ENCODE peak calls at places on chromosomes 12 and 14, in five cellular contexts. W, Z, S, I and B are unnamed samples.

GRCh38 chr14:47044841-47045240 is 393.3 kb upstream of the RPL10L start:
- DNase-seq in W (no peak), Z (no peak), S (no peak), I (no peak), B (no peak)

GRCh38 chr12:2795291-2796186 is 769 bp downstream of the FKBP4 start:
- DNase-seq in W (peak; percentile 56), Z (peak; percentile 86), S (peak; percentile 91), I (peak; percentile 77), B (peak; percentile 75)

GRCh38 chr12:113478351-113479011 is 6.8 kb upstream of the LHX5 start:
- DNase-seq in W (no peak), Z (no peak), S (no peak), I (no peak), B (no peak)

GRCh38 chr12:20063116-20063515 is 305.2 kb upstream of the PDE3A start:
- DNase-seq in W (no peak), Z (no peak), S (no peak), I (no peak), B (no peak)

GRCh38 chr12:50026691-50027090 is 1.4 kb upstream of the RACGAP1 start:
- DNase-seq in W (no peak), Z (no peak), S (no peak), I (no peak), B (no peak)

GRCh38 chr12:115752913-115753726 is 524.4 kb downstream of the MED13L start:
- DNase-seq in W (peak; percentile 48), Z (peak; percentile 21), S (peak; percentile 36), I (peak; percentile 36), B (peak; percentile 16)

GRCh38 chr14:31893156-31893813 is 183.8 kb upstream of the ARHGAP5 start:
- DNase-seq in W (no peak), Z (no peak), S (no peak), I (no peak), B (no peak)

GRCh38 chr12:57385586-57385985 is 45.3 kb downstream of the R3HDM2 start:
- DNase-seq in W (no peak), Z (no peak), S (no peak), I (no peak), B (no peak)

GRCh38 chr12:62724947-62725447 is 210.0 kb downstream of the PPM1H start:
- DNase-seq in W (peak; percentile 84), Z (peak; percentile 30), S (peak; percentile 34), I (peak; percentile 56), B (peak; percentile 32)

GRCh38 chr14:30855345-30856037 is 18.9 kb upstream of the COCH start:
- DNase-seq in W (no peak), Z (no peak), S (no peak), I (no peak), B (no peak)

GRCh38 chr12:105281694-105282049 is 45.7 kb upstream of the APPL2 start:
- DNase-seq in W (no peak), Z (no peak), S (no peak), I (no peak), B (no peak)

GRCh38 chr14:91980157-91980556 is 32.7 kb upstream of the FBLN5 start:
- DNase-seq in W (no peak), Z (no peak), S (no peak), I (no peak), B (peak; percentile 34)

GRCh38 chr12:93090768-93091172 is 161.7 kb upstream of the EEA1 start:
- DNase-seq in W (no peak), Z (no peak), S (no peak), I (no peak), B (no peak)

DNA sequence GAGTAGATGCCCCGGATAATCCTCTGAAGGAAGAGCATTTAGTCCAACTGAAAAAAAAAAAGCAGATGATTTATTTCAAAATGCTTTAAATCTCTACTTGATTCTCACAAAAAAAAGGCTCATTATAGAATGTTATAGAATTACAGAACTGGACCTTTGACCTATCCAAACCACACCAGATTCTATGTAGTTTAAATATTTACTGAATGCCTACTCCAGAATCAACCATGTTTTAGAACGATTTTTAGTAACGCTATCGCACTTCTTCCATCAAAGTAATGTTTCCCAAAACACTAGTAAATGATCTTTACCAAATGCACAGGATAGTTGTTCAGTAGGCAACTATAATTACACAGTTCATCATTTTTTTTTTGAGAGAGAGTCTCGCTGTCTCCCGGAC is 2.6 kb downstream of the RPS29 start:
- DNase-seq in W (no peak), Z (no peak), S (no peak), I (no peak), B (no peak)
- TF ChIP-seq POLR2A in W (no peak), Z (no peak), S (no peak), I (no peak), B (no peak)

GRCh38 chr12:95216704-95217376 is 427 bp downstream of the FGD6 start:
- DNase-seq in W (no peak), Z (no peak), S (no peak), I (no peak), B (peak; percentile 59)

GRCh38 chr12:95215925-95216324 is 1.3 kb downstream of the FGD6 start:
- DNase-seq in W (no peak), Z (no peak), S (peak; percentile 54), I (no peak), B (peak; percentile 15)

GRCh38 chr12:95218852-95219171 is 1.2 kb downstream of the VEZT start:
- DNase-seq in W (peak; percentile 40), Z (no peak), S (no peak), I (no peak), B (peak; percentile 64)

GRCh38 chr12:95218164-95218851 is 701 bp downstream of the VEZT start:
- DNase-seq in W (peak; percentile 90), Z (no peak), S (peak; percentile 72), I (no peak), B (peak; percentile 84)

DNA sequence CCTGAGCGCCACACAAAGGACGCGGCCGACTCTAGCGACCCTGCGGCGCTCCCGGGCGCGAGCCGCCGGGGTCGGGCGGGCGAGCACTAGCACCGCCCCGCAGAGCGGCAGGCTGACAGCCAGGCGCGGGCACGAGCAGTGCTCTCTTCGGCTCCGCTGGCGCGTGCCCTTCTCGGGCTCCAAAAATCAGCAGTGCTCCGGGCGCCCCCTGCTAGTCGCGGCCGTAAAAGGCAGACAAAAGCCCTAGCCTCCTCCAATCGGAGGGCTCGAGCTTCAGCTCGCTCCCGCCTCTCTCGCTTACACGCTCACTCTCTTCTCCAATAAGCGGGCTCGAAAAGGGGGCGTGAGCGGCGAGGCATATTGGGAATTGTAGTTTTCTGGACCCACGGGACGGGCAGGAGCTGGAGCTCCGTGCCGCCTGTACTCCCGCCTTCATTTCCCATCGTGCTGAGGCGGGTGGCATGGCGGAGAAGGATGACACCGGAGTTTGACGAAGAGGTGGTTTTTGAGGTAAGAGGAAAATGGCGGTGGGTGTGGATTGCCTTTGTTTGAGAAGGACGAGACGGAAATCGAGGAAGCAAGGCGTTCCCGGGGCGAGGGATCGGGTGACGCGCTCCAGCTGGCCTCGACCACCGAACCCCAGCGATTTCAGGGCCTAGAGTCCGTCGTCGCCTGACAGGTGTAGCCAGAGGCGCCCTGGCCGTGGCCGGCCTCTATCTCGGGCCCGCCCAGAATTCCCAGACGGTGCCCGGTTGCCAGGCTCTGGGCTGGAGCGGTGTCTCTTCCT is at the start of the genes FGD6 and VEZT:
- DNase-seq in W (peak; percentile 99), Z (peak; percentile 98), S (peak; percentile 97), I (peak; percentile 99), B (peak; percentile 99)
- TF ChIP-seq POLR2A in W (peak; percentile 86), Z (peak; percentile 82), S (peak; percentile 85), I (peak; percentile 87), B (peak; percentile 93)

GRCh38 chr14:103385153-103385993 is at the start of gene MARK3:
- DNase-seq in W (peak; percentile 97), Z (peak; percentile 97), S (peak; percentile 96), I (peak; percentile 97), B (peak; percentile 99)
- TF ChIP-seq POLR2A in W (peak; percentile 68), Z (peak; percentile 92), S (peak; percentile 83), I (peak; percentile 85), B (peak; percentile 95)

DNA sequence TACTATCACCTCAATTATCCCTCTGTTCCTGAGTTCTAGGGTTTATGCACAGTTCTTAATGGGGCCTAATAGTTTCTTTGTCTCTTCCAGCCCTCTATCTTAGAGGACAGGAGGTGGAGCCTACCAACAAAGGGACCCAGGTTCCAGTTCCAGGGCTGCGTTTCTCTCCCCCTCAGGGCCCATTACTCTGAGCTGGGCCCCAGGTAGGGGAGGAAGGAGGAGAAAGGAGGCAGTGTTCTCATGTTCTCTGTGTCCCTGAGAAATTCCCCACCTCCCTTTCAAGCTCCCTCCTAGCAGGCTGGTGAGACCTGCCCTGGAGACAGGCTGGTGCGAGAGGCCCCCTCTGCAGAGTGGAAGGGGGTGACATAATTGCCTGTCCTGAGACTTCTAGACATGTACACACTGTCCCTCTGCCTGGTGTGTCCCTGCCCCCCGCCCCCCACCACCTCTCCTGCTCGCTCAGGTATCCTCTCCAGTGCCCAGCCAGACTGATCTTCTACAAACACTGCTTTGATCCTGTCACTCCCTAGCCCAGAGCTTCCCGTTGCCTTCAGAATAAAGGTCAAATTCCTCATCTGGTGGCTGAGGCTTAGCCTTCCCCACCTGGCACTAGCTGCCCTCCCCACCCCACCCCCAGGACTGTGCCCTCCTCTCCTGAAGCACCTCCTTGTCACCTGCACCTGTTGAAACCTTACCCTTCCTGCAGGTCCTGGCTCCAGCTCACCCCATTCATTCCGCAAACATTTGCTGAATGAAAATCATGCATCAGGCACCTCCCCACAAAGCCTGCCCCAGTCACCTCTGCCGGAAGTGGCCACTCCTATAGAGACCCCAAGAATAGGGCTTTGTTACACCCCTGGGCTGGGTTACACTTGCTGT is 21.1 kb upstream of the KRT8 start:
- DNase-seq in W (no peak), Z (no peak), S (no peak), I (no peak), B (no peak)
- TF ChIP-seq POLR2A in W (no peak), Z (no peak), S (no peak), I (no peak), B (no peak)

DNA sequence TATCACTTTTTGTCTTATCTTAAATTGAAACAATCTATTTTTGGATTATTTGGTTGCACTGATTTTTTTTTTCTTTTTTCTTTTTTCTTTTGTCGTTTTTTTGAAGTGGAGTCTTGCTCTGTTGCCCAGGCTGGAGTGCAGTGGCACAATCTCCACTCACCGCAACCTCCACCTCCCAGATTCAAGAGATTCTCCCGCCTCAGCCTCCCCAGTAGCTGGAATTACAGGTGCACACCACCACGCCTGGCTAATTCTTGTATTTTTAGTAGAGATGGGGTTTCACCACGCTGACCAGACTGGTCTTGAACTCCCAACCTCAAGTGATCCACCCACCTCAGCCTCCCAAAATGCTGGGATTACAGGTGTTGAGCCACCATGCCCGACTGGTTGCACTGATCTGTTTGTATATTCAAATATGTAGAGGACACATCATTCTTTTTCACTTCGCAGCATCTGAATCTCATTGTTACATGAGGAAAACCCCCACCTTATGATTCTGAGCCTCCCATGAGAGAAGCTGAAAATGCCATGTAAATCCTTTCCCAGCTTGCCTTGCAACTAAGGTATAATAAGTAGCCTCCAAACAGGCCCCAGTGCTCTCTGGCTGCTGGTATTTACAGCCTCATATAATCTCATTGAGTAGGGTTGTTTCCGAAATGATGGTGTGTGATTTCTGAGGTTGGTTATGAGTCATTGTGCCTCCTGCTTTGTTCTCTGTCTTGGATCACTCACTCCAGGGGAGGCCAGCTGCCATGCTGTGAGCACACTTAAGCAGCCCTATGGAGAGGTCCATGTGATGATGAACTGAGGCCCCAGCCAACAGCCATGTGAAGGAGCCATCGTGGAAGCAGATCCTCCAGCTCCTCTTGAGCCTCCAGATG is 5.2 kb upstream of the HSP90B1 start:
- DNase-seq in W (no peak), Z (no peak), S (no peak), I (no peak), B (no peak)
- TF ChIP-seq POLR2A in W (no peak), Z (no peak), S (no peak), I (no peak), B (no peak)